ENCODE peak calls at places on chromosomes 2 and 18, in four cellular contexts. C is astrocyte, R is mammary epithelial cell, G is IMR-90. I is an unnamed sample.

GRCh38 chr2:67339234-67339885 is 57.8 kb upstream of the ETAA1 start:
- DNase-seq in C (no peak), R (no peak), G (no peak), I (no peak)

GRCh38 chr2:36613801-36614200 is 15.8 kb upstream of the FEZ2 start:
- DNase-seq in C (no peak), R (no peak), G (no peak), I (no peak)

GRCh38 chr18:58538604-58539386 is 90.1 kb downstream of the ALPK2 start:
- DNase-seq in C (no peak), R (no peak), G (peak), I (no peak)

GRCh38 chr2:234191819-234192407 is 141.4 kb downstream of the SPP2 start:
- DNase-seq in C (peak), R (peak), G (peak), I (no peak)

GRCh38 chr2:925711-926110 is 24.9 kb upstream of the SNTG2 start:
- DNase-seq in C (no peak), R (no peak), G (no peak), I (no peak)

GRCh38 chr2:70002241-70002896 is 40.9 kb upstream of the ASPRV1 start:
- DNase-seq in C (no peak), R (no peak), G (no peak), I (no peak)

GRCh38 chr2:26988165-26988879 is 17.9 kb downstream of the MAPRE3 start:
- DNase-seq in C (peak), R (peak), G (peak), I (peak)

GRCh38 chr18:76401496-76401895 is 93.5 kb downstream of the ZNF516 start:
- DNase-seq in C (no peak), R (no peak), G (no peak), I (no peak)

GRCh38 chr2:30145826-30146336 is 926 bp upstream of the YPEL5 start:
- DNase-seq in C (peak), R (no peak), G (no peak), I (peak)

GRCh38 chr2:9741110-9741509 is 102.2 kb upstream of the TAF1B start:
- DNase-seq in C (peak), R (no peak), G (no peak), I (no peak)

GRCh38 chr2:106095478-106096392 is 98.4 kb downstream of the UXS1 start:
- DNase-seq in C (no peak), R (no peak), G (no peak), I (no peak)

GRCh38 chr2:39530423-39530866 is 93.4 kb upstream of the MAP4K3 start:
- DNase-seq in C (peak), R (no peak), G (peak), I (peak)

GRCh38 chr2:71395471-71395870 is 57.9 kb upstream of the DYSF start:
- DNase-seq in C (no peak), R (no peak), G (no peak), I (no peak)

GRCh38 chr2:240622631-240623235 is 2.5 kb upstream of the GPR35 start:
- DNase-seq in C (no peak), R (no peak), G (no peak), I (peak)

DNA sequence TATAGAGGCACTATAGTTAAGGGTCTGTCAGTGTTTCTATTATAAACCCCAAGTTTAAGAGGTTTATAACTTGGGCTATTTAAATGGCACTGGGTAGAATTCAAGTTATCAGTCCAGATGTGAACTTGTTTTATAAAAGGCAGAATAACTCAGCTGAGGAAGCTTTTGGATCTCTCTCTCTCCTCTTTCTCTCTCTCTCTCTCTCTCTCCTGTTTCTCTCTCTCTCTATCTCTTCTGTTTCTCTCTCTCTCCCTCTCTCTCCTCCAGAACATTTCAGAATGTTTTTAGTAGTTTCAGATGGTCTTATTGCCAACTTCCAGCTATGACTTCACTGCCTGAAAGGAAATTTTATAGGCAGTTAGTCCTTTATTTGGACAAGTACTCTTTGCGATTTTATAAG is 6.4 kb upstream of the BCL11A start:
- DNase-seq in C (no peak), R (no peak), G (no peak), I (no peak)
- H3K4me2 ChIP-seq in C (no peak), R (no peak), G (no peak), I (no peak)

GRCh38 chr2:64599469-64599868 is 54.2 kb downstream of the SERTAD2 start:
- DNase-seq in C (no peak), R (no peak), G (no peak), I (no peak)
- H3K4me2 ChIP-seq in C (no peak), R (no peak), G (no peak), I (no peak)

DNA sequence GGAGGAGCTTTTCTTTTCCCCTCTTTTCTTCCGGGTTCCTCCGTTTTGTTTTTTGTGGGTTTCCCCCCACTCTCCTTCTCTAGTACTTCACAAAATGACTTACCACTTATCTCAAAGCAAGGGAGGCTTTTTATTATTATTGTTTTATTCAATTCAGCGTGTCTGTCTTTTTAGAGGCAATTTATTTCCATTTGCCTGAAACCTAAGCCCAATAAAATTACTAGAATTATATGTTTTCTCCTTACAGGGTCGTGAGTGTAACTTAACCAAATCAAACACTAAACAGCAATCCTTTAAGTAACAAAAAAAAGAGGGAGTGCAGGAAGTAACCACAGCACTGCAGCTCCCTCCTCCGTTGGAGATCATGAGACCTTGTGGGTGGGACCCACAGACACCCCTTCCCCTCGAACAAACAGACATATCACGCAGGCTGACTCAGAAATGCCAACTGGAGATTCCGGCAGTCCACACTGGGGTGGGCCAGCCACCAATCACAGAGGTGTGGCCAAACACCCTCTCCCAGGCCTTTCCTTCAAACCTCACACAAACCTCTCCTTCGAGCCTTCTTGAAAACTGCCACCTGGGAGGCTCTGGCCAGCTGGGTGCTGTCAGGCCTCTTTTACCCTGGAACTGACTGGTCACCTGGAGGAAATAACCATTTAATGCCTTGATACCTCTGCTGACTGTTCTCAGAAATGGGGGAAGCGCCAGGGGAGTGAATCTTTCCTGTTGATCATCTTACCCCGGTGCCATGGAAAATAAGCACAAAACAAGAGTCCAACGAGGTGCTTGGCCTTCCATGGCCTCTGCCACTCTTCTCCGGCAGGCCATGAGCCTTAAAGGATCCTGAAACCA is 207.1 kb upstream of the SMAD2 start:
- DNase-seq in C (no peak), R (no peak), G (no peak), I (peak)
- H3K4me2 ChIP-seq in C (peak), R (peak), G (no peak), I (no peak)

GRCh38 chr2:219298759-219299371 is 10.3 kb downstream of the PTPRN start:
- DNase-seq in C (peak), R (peak), G (peak), I (peak)
- H3K4me2 ChIP-seq in C (no peak), R (no peak), G (no peak), I (no peak)

GRCh38 chr2:133171396-133172004 is 396.8 kb downstream of the NCKAP5 start:
- DNase-seq in C (peak), R (peak), G (peak), I (peak)
- H3K4me2 ChIP-seq in C (no peak), R (no peak), G (no peak), I (no peak)